ENCODE peak calls at places on chromosomes 13 and 19, in six cellular contexts. One of them, this sample, is unnamed.
A peak's percentile ranks its signal among the peaks of the same experiment; 100 is the strongest.

GRCh38 chr19:28710278-28710677 is 502.7 kb downstream of the UQCRFS1 start:
- DNase-seq in body of pancreas: no peak
- DNase-seq in Caco-2: peak; percentile 54
- DNase-seq in endodermal cell: no peak
- DNase-seq in colonic mucosa: no peak
- DNase-seq in T-helper 17 cell: no peak
- DNase-seq in this sample: no peak

GRCh38 chr19:47035127-47035494 is 13.3 kb downstream of the TMEM160 start:
- DNase-seq in body of pancreas: no peak
- DNase-seq in colonic mucosa: peak; percentile 45
- DNase-seq in Caco-2: peak; percentile 50
- DNase-seq in endodermal cell: peak; percentile 82
- DNase-seq in T-helper 17 cell: no peak
- DNase-seq in this sample: peak; percentile 73

GRCh38 chr19:45670670-45671453 is 2.8 kb downstream of the GIPR start:
- DNase-seq in endodermal cell: peak; percentile 99
- DNase-seq in body of pancreas: peak; percentile 95
- DNase-seq in T-helper 17 cell: peak; percentile 32
- DNase-seq in Caco-2: peak; percentile 74
- DNase-seq in colonic mucosa: peak; percentile 97
- DNase-seq in this sample: peak; percentile 96

GRCh38 chr19:48997972-48998371 is 4.3 kb downstream of the RUVBL2 start:
- DNase-seq in T-helper 17 cell: no peak
- DNase-seq in endodermal cell: peak; percentile 93
- DNase-seq in Caco-2: peak; percentile 79
- DNase-seq in body of pancreas: peak; percentile 52
- DNase-seq in colonic mucosa: peak; percentile 76
- DNase-seq in this sample: peak; percentile 86

GRCh38 chr19:11373166-11373884 is 1.1 kb upstream of the SWSAP1 start:
- DNase-seq in Caco-2: no peak
- DNase-seq in body of pancreas: peak; percentile 64
- DNase-seq in T-helper 17 cell: no peak
- DNase-seq in colonic mucosa: no peak
- DNase-seq in endodermal cell: peak; percentile 89
- DNase-seq in this sample: peak; percentile 74

GRCh38 chr13:28181413-28181812 is 43.1 kb downstream of the PAN3 start:
- DNase-seq in endodermal cell: no peak
- DNase-seq in colonic mucosa: no peak
- DNase-seq in Caco-2: no peak
- DNase-seq in T-helper 17 cell: no peak
- DNase-seq in body of pancreas: no peak
- DNase-seq in this sample: no peak

GRCh38 chr13:108859202-108860012 is 230.0 kb downstream of the MYO16 start:
- DNase-seq in body of pancreas: no peak
- DNase-seq in endodermal cell: no peak
- DNase-seq in T-helper 17 cell: no peak
- DNase-seq in colonic mucosa: no peak
- DNase-seq in Caco-2: peak; percentile 5
- DNase-seq in this sample: no peak

GRCh38 chr13:47287291-47287751 is 390.5 kb upstream of the HTR2A start:
- DNase-seq in T-helper 17 cell: no peak
- DNase-seq in endodermal cell: no peak
- DNase-seq in colonic mucosa: no peak
- DNase-seq in Caco-2: no peak
- DNase-seq in body of pancreas: no peak
- DNase-seq in this sample: no peak

GRCh38 chr13:77907653-77908341 is 10.8 kb downstream of the EDNRB start:
- DNase-seq in T-helper 17 cell: no peak
- DNase-seq in Caco-2: no peak
- DNase-seq in colonic mucosa: no peak
- DNase-seq in endodermal cell: no peak
- DNase-seq in body of pancreas: no peak
- DNase-seq in this sample: no peak

GRCh38 chr13:44128522-44128921 is 245.1 kb upstream of the SERP2 start:
- DNase-seq in colonic mucosa: no peak
- DNase-seq in body of pancreas: no peak
- DNase-seq in endodermal cell: no peak
- DNase-seq in T-helper 17 cell: no peak
- DNase-seq in Caco-2: no peak
- DNase-seq in this sample: no peak

GRCh38 chr13:85031771-85032170 is 767.4 kb downstream of the SLITRK6 start:
- DNase-seq in T-helper 17 cell: no peak
- DNase-seq in Caco-2: no peak
- DNase-seq in colonic mucosa: no peak
- DNase-seq in body of pancreas: no peak
- DNase-seq in endodermal cell: no peak
- DNase-seq in this sample: no peak

GRCh38 chr13:80010846-80011245 is 330.1 kb downstream of the SPRY2 start:
- DNase-seq in Caco-2: no peak
- DNase-seq in T-helper 17 cell: no peak
- DNase-seq in endodermal cell: no peak
- DNase-seq in body of pancreas: no peak
- DNase-seq in colonic mucosa: no peak
- DNase-seq in this sample: no peak

GRCh38 chr13:23748109-23748508 is 141.1 kb downstream of the MIPEP start:
- DNase-seq in Caco-2: no peak
- DNase-seq in endodermal cell: no peak
- DNase-seq in colonic mucosa: no peak
- DNase-seq in T-helper 17 cell: no peak
- DNase-seq in body of pancreas: no peak
- DNase-seq in this sample: no peak

GRCh38 chr13:92272177-92272576 is 873.8 kb downstream of the GPC5 start:
- DNase-seq in body of pancreas: no peak
- DNase-seq in T-helper 17 cell: no peak
- DNase-seq in colonic mucosa: no peak
- DNase-seq in endodermal cell: no peak
- DNase-seq in Caco-2: no peak
- DNase-seq in this sample: no peak

GRCh38 chr13:113586661-113587479 is 2.3 kb downstream of the TFDP1 start:
- DNase-seq in Caco-2: no peak
- DNase-seq in endodermal cell: peak; percentile 30
- DNase-seq in colonic mucosa: peak; percentile 17
- DNase-seq in body of pancreas: peak; percentile 1
- DNase-seq in T-helper 17 cell: peak; percentile 5
- DNase-seq in this sample: no peak

GRCh38 chr13:108968566-108968965 is 339.2 kb downstream of the MYO16 start:
- DNase-seq in Caco-2: no peak
- DNase-seq in colonic mucosa: no peak
- DNase-seq in T-helper 17 cell: no peak
- DNase-seq in endodermal cell: no peak
- DNase-seq in body of pancreas: no peak
- DNase-seq in this sample: no peak

GRCh38 chr13:21458457-21458815 is 667 bp downstream of the ZDHHC20 start:
- DNase-seq in T-helper 17 cell: peak; percentile 30
- DNase-seq in Caco-2: peak; percentile 79
- DNase-seq in endodermal cell: peak; percentile 87
- DNase-seq in body of pancreas: peak; percentile 63
- DNase-seq in colonic mucosa: peak; percentile 76
- DNase-seq in this sample: peak; percentile 66

GRCh38 chr19:6811906-6812305 is 39.4 kb downstream of the VAV1 start:
- DNase-seq in Caco-2: peak; percentile 36
- DNase-seq in T-helper 17 cell: no peak
- DNase-seq in endodermal cell: peak; percentile 59
- DNase-seq in colonic mucosa: no peak
- DNase-seq in body of pancreas: peak; percentile 14
- DNase-seq in this sample: peak; percentile 38

GRCh38 chr13:110397445-110397844 is 90.4 kb downstream of the COL4A2 start:
- DNase-seq in Caco-2: no peak
- DNase-seq in T-helper 17 cell: no peak
- DNase-seq in colonic mucosa: no peak
- DNase-seq in endodermal cell: no peak
- DNase-seq in body of pancreas: no peak
- DNase-seq in this sample: no peak

GRCh38 chr19:399370-399769 is 9.6 kb downstream of the C2CD4C start:
- DNase-seq in body of pancreas: no peak
- DNase-seq in T-helper 17 cell: no peak
- DNase-seq in Caco-2: no peak
- DNase-seq in colonic mucosa: no peak
- DNase-seq in endodermal cell: no peak
- DNase-seq in this sample: no peak

GRCh38 chr13:108033800-108034707 is 181.3 kb downstream of the LIG4 start:
- DNase-seq in T-helper 17 cell: no peak
- DNase-seq in Caco-2: no peak
- DNase-seq in endodermal cell: no peak
- DNase-seq in body of pancreas: peak; percentile 6
- DNase-seq in colonic mucosa: no peak
- DNase-seq in this sample: no peak

DNA sequence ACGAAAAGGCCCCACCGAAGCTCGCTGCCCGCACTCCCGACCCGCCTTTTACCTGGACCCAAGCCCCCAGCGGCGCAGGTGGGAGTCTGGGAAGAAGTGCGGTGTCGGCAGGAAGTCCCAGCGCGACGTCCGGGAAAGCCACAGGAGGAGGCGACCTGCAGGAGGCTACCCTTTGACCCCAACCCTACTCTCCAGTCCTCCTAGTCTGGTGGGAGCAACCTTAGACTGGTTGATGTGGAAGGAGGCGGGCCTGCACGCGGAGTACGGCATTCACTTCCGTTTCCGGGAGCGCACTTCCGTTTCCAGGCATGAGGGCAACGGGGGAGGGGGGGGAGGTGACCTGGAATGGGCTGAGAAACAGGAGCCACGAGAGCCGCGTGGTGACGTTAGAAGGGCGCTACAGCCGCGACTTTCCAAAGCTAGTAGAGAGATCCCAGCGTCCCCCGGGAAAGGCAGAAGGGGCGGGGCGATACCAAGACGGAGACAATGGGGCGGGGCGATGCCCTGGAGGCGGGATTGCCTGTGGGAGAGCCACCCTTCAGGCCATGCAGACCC is 28.5 kb downstream of the ZNF266 start:
- DNase-seq in body of pancreas: peak; percentile 73
- DNase-seq in colonic mucosa: peak; percentile 79
- DNase-seq in T-helper 17 cell: peak; percentile 8
- DNase-seq in Caco-2: no peak
- DNase-seq in endodermal cell: no peak
- DNase-seq in this sample: no peak
- H3K9me3 ChIP-seq in body of pancreas: peaks cover 53% of the 10 kb centered on the region
- H3K9me3 ChIP-seq in colonic mucosa: no peaks in the 10 kb centered on the region
- H3K9me3 ChIP-seq in T-helper 17 cell: peaks cover 30% of the 10 kb centered on the region
- H3K9me3 ChIP-seq in Caco-2: peaks cover 4% of the 10 kb centered on the region
- H3K9me3 ChIP-seq in endodermal cell: peaks cover 34% of the 10 kb centered on the region
- H3K9me3 ChIP-seq in this sample: peaks cover 63% of the 10 kb centered on the region

GRCh38 chr19:56617531-56617930 is 22.4 kb downstream of the ZNF71 start:
- DNase-seq in body of pancreas: no peak
- DNase-seq in colonic mucosa: no peak
- DNase-seq in endodermal cell: no peak
- DNase-seq in Caco-2: no peak
- DNase-seq in T-helper 17 cell: no peak
- DNase-seq in this sample: no peak
- H3K9me3 ChIP-seq in body of pancreas: peaks cover 27% of the 10 kb centered on the region
- H3K9me3 ChIP-seq in colonic mucosa: peaks cover 9% of the 10 kb centered on the region
- H3K9me3 ChIP-seq in endodermal cell: peaks cover 65% of the 10 kb centered on the region
- H3K9me3 ChIP-seq in Caco-2: peaks cover 4% of the 10 kb centered on the region
- H3K9me3 ChIP-seq in T-helper 17 cell: peaks cover 20% of the 10 kb centered on the region
- H3K9me3 ChIP-seq in this sample: peaks cover 27% of the 10 kb centered on the region

GRCh38 chr13:50268500-50268899 is 253.3 kb downstream of the KCNRG start:
- DNase-seq in colonic mucosa: no peak
- DNase-seq in T-helper 17 cell: no peak
- DNase-seq in Caco-2: no peak
- DNase-seq in body of pancreas: no peak
- DNase-seq in endodermal cell: no peak
- DNase-seq in this sample: no peak
- H3K9me3 ChIP-seq in colonic mucosa: no peaks in the 10 kb centered on the region
- H3K9me3 ChIP-seq in T-helper 17 cell: no peaks in the 10 kb centered on the region
- H3K9me3 ChIP-seq in Caco-2: no peaks in the 10 kb centered on the region
- H3K9me3 ChIP-seq in body of pancreas: no peaks in the 10 kb centered on the region
- H3K9me3 ChIP-seq in endodermal cell: no peaks in the 10 kb centered on the region
- H3K9me3 ChIP-seq in this sample: no peaks in the 10 kb centered on the region

DNA sequence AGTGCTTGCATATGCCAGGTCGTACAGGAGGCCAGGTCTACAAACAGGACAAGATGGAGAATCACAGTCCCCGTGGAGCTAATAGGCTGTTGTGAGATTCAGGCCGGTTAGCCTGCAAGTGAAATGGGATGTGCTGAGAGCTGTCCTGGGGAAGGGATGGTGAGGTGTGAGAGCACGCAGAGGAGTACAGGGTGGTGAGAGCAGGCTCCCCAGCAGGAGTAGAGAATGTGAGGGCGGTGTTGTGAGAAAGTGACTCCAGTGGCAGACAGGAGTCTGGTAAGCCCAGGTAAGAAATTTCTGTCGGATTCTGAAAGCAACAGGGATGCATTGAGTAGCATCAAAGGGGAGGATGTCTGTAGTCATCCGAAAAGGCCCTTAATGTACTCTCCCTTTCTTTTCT is 50.7 kb upstream of the GPR183 start:
- DNase-seq in colonic mucosa: no peak
- DNase-seq in body of pancreas: no peak
- DNase-seq in endodermal cell: peak; percentile 58
- DNase-seq in Caco-2: no peak
- DNase-seq in T-helper 17 cell: no peak
- DNase-seq in this sample: no peak
- H3K9me3 ChIP-seq in colonic mucosa: no peaks in the 10 kb centered on the region
- H3K9me3 ChIP-seq in body of pancreas: no peaks in the 10 kb centered on the region
- H3K9me3 ChIP-seq in endodermal cell: no peaks in the 10 kb centered on the region
- H3K9me3 ChIP-seq in Caco-2: no peaks in the 10 kb centered on the region
- H3K9me3 ChIP-seq in T-helper 17 cell: no peaks in the 10 kb centered on the region
- H3K9me3 ChIP-seq in this sample: no peaks in the 10 kb centered on the region

GRCh38 chr13:111573801-111574200 is 253.4 kb downstream of the TEX29 start:
- DNase-seq in T-helper 17 cell: no peak
- DNase-seq in colonic mucosa: no peak
- DNase-seq in body of pancreas: no peak
- DNase-seq in endodermal cell: no peak
- DNase-seq in Caco-2: no peak
- DNase-seq in this sample: no peak

GRCh38 chr13:111575276-111575675 is 254.8 kb downstream of the TEX29 start:
- DNase-seq in body of pancreas: no peak
- DNase-seq in T-helper 17 cell: no peak
- DNase-seq in colonic mucosa: no peak
- DNase-seq in endodermal cell: no peak
- DNase-seq in Caco-2: no peak
- DNase-seq in this sample: no peak

GRCh38 chr13:111575719-111576118 is 255.3 kb downstream of the TEX29 start:
- DNase-seq in body of pancreas: no peak
- DNase-seq in endodermal cell: no peak
- DNase-seq in Caco-2: no peak
- DNase-seq in T-helper 17 cell: no peak
- DNase-seq in colonic mucosa: no peak
- DNase-seq in this sample: no peak

GRCh38 chr13:111577429-111577828 is 257.0 kb downstream of the TEX29 start:
- DNase-seq in Caco-2: no peak
- DNase-seq in endodermal cell: no peak
- DNase-seq in colonic mucosa: no peak
- DNase-seq in T-helper 17 cell: no peak
- DNase-seq in body of pancreas: no peak
- DNase-seq in this sample: no peak

GRCh38 chr13:111577956-111578595 is 257.6 kb downstream of the TEX29 start:
- DNase-seq in colonic mucosa: no peak
- DNase-seq in endodermal cell: no peak
- DNase-seq in body of pancreas: no peak
- DNase-seq in Caco-2: no peak
- DNase-seq in T-helper 17 cell: no peak
- DNase-seq in this sample: no peak
- H3K9me3 ChIP-seq in colonic mucosa: no peaks in the 10 kb centered on the region
- H3K9me3 ChIP-seq in endodermal cell: peaks cover 23% of the 10 kb centered on the region
- H3K9me3 ChIP-seq in body of pancreas: peaks cover 16% of the 10 kb centered on the region
- H3K9me3 ChIP-seq in Caco-2: peaks cover 15% of the 10 kb centered on the region
- H3K9me3 ChIP-seq in T-helper 17 cell: peaks cover 3% of the 10 kb centered on the region
- H3K9me3 ChIP-seq in this sample: peaks cover 17% of the 10 kb centered on the region

DNA sequence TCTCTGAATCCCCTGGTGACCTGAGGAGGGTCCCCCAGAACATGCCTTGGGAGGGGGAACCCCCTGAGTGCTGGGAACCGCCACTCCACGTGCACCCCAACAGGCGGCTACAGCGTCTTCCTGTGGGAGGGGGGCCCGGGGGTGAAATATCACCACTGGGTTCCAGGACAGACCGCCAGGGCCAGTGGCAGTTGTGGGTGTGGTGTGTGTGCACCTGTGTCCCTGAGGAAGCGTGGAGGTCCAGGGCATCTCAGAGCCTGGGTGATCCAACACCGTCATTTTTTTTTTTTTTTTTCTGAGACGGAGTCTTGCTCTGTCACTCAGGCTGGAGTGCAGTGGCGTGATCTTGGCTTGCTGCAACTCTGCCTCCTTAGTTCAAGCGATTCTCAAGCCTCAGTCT is 4.2 kb downstream of the ADGRE5 start:
- DNase-seq in endodermal cell: no peak
- DNase-seq in T-helper 17 cell: no peak
- DNase-seq in colonic mucosa: no peak
- DNase-seq in body of pancreas: no peak
- DNase-seq in Caco-2: no peak
- DNase-seq in this sample: no peak
- H3K9me3 ChIP-seq in endodermal cell: no peaks in the 10 kb centered on the region
- H3K9me3 ChIP-seq in T-helper 17 cell: no peaks in the 10 kb centered on the region
- H3K9me3 ChIP-seq in colonic mucosa: no peaks in the 10 kb centered on the region
- H3K9me3 ChIP-seq in body of pancreas: no peaks in the 10 kb centered on the region
- H3K9me3 ChIP-seq in Caco-2: no peaks in the 10 kb centered on the region
- H3K9me3 ChIP-seq in this sample: no peaks in the 10 kb centered on the region

This sample was measured in H9.